ENCODE peak calls at places on chromosome 15, in eight cellular contexts. M is HEK293T, O is AG04449, F is nephron progenitor cell, R is AG09309, Q is AML-193, E is HTR-8/SVneo, P is NCI-H1105. J is an unnamed sample.

GRCh38 chr15:34154725-34155204 is 52.9 kb downstream of the PGBD4 start:
- DNase-seq in E (no peak), F (no peak), P (no peak), R (no peak), Q (no peak), M (no peak), O (no peak), J (no peak)

GRCh38 chr15:63198752-63199250 is 9.4 kb downstream of the RAB8B start:
- DNase-seq in M (no peak), O (no peak), F (no peak), Q (no peak), E (no peak), P (peak), R (no peak), J (no peak)

GRCh38 chr15:57596301-57596855 is 4.7 kb downstream of the MYZAP start:
- DNase-seq in P (no peak), Q (no peak), F (no peak), R (no peak), E (no peak), M (no peak), O (no peak), J (no peak)

GRCh38 chr15:80695911-80696651 is 971 bp downstream of the ABHD17C start:
- DNase-seq in F (peak), O (no peak), Q (peak), P (no peak), R (no peak), M (peak), E (peak), J (no peak)

GRCh38 chr15:62932436-62932835 is 110.1 kb upstream of the TPM1 start:
- DNase-seq in E (no peak), Q (no peak), P (no peak), F (no peak), R (peak), O (peak), M (no peak), J (peak)

GRCh38 chr15:40157748-40158447 is 3.0 kb upstream of the BUB1B start:
- DNase-seq in O (no peak), R (no peak), M (no peak), E (no peak), F (no peak), P (no peak), Q (no peak), J (no peak)

GRCh38 chr15:36658321-36658720 is 78.9 kb downstream of the CDIN1 start:
- DNase-seq in E (peak), Q (no peak), R (peak), O (no peak), P (peak), M (no peak), F (no peak), J (no peak)

GRCh38 chr15:101100593-101101442 is 151.0 kb downstream of the CHSY1 start:
- DNase-seq in R (no peak), M (no peak), E (no peak), P (no peak), Q (no peak), O (no peak), F (no peak), J (no peak)

GRCh38 chr15:67701669-67702068 is 123.6 kb upstream of the SKOR1 start:
- DNase-seq in E (no peak), Q (no peak), P (no peak), R (peak), F (no peak), M (no peak), O (no peak), J (peak)

GRCh38 chr15:36798366-36798765 is 218.9 kb downstream of the CDIN1 start:
- DNase-seq in R (peak), O (peak), M (no peak), E (peak), F (no peak), Q (no peak), P (no peak), J (no peak)

GRCh38 chr15:29141908-29142747 is 127.5 kb downstream of the NSMCE3 start:
- DNase-seq in F (no peak), Q (no peak), O (no peak), P (no peak), M (no peak), R (no peak), E (no peak), J (no peak)

GRCh38 chr15:28098766-28099554 is at the start of gene OCA2:
- DNase-seq in F (peak), Q (no peak), R (no peak), E (no peak), P (no peak), M (peak), O (no peak), J (peak)

GRCh38 chr15:94231728-94232086 is 346 bp downstream of the MCTP2 start:
- DNase-seq in E (no peak), F (no peak), Q (peak), O (no peak), R (no peak), M (no peak), P (no peak), J (no peak)

GRCh38 chr15:80121546-80121945 is 31.3 kb upstream of the FAH start:
- DNase-seq in P (no peak), F (no peak), M (no peak), E (no peak), Q (no peak), R (no peak), O (no peak), J (no peak)

GRCh38 chr15:34588046-34588674 is 4.7 kb upstream of the GOLGA8B start:
- DNase-seq in R (peak), E (peak), F (peak), Q (peak), P (peak), M (peak), O (peak), J (peak)

GRCh38 chr15:49101536-49101935 is 53.9 kb downstream of the COPS2 start:
- DNase-seq in R (no peak), Q (no peak), M (no peak), P (no peak), F (no peak), O (no peak), E (no peak), J (no peak)

GRCh38 chr15:45884289-45884688 is 249.5 kb downstream of the SQOR start:
- DNase-seq in E (no peak), M (no peak), Q (no peak), P (no peak), R (no peak), F (no peak), O (no peak), J (no peak)

GRCh38 chr15:81292516-81293001 is 31.4 kb downstream of the STARD5 start:
- DNase-seq in E (no peak), F (no peak), R (no peak), Q (no peak), O (no peak), P (no peak), M (no peak), J (no peak)

GRCh38 chr15:66743703-66744536 is 41.9 kb downstream of the SMAD6 start:
- DNase-seq in E (no peak), F (no peak), M (no peak), Q (no peak), P (no peak), R (no peak), O (no peak), J (no peak)

GRCh38 chr15:37015476-37015875 is 84.9 kb downstream of the MEIS2 start:
- DNase-seq in P (no peak), Q (no peak), M (peak), F (no peak), O (no peak), R (no peak), E (no peak), J (no peak)